ENCODE peak calls at places on chromosomes 11 and 22, in ten cellular contexts. One of them, this sample, is unnamed.

GRCh38 chr11:93537022-93537421 is 6.2 kb downstream of the SMCO4 start:
- DNase-seq in fibroblast of lung: no peak
- DNase-seq in H9: no peak
- DNase-seq in ureter: no peak
- DNase-seq in activated naive CD4-positive, alpha-beta T cell treated with anti-CD3 and anti-CD28 coated beads for 36 hours: no peak
- DNase-seq in Calu3: no peak
- DNase-seq in lung: no peak
- DNase-seq in A172: no peak
- DNase-seq in cardiac fibroblast: no peak
- DNase-seq in erythroblast: no peak
- DNase-seq in this sample: no peak

GRCh38 chr22:49914256-49914655 is 4.0 kb downstream of the ALG12 start:
- DNase-seq in fibroblast of lung: no peak
- DNase-seq in H9: no peak
- DNase-seq in ureter: no peak
- DNase-seq in activated naive CD4-positive, alpha-beta T cell treated with anti-CD3 and anti-CD28 coated beads for 36 hours: no peak
- DNase-seq in Calu3: no peak
- DNase-seq in lung: no peak
- DNase-seq in A172: no peak
- DNase-seq in cardiac fibroblast: no peak
- DNase-seq in erythroblast: no peak
- DNase-seq in this sample: no peak

GRCh38 chr11:2361565-2361964 is 15.5 kb upstream of the CD81 start:
- DNase-seq in fibroblast of lung: no peak
- DNase-seq in H9: no peak
- DNase-seq in ureter: no peak
- DNase-seq in activated naive CD4-positive, alpha-beta T cell treated with anti-CD3 and anti-CD28 coated beads for 36 hours: no peak
- DNase-seq in Calu3: no peak
- DNase-seq in lung: no peak
- DNase-seq in A172: no peak
- DNase-seq in cardiac fibroblast: no peak
- DNase-seq in erythroblast: no peak
- DNase-seq in this sample: no peak

GRCh38 chr22:21802056-21802455 is 65.4 kb downstream of the MAPK1 start:
- DNase-seq in fibroblast of lung: no peak
- DNase-seq in H9: no peak
- DNase-seq in ureter: no peak
- DNase-seq in activated naive CD4-positive, alpha-beta T cell treated with anti-CD3 and anti-CD28 coated beads for 36 hours: no peak
- DNase-seq in Calu3: no peak
- DNase-seq in lung: no peak
- DNase-seq in A172: no peak
- DNase-seq in cardiac fibroblast: peak
- DNase-seq in erythroblast: no peak
- DNase-seq in this sample: no peak

GRCh38 chr22:19974233-19974861 is 32.7 kb upstream of the TXNRD2 start:
- DNase-seq in fibroblast of lung: peak
- DNase-seq in H9: peak
- DNase-seq in ureter: no peak
- DNase-seq in activated naive CD4-positive, alpha-beta T cell treated with anti-CD3 and anti-CD28 coated beads for 36 hours: no peak
- DNase-seq in Calu3: peak
- DNase-seq in lung: peak
- DNase-seq in A172: peak
- DNase-seq in cardiac fibroblast: peak
- DNase-seq in erythroblast: peak
- DNase-seq in this sample: peak

GRCh38 chr22:26462971-26463661 is 20.5 kb downstream of the HPS4 start:
- DNase-seq in fibroblast of lung: no peak
- DNase-seq in H9: no peak
- DNase-seq in ureter: no peak
- DNase-seq in activated naive CD4-positive, alpha-beta T cell treated with anti-CD3 and anti-CD28 coated beads for 36 hours: no peak
- DNase-seq in Calu3: no peak
- DNase-seq in lung: no peak
- DNase-seq in A172: no peak
- DNase-seq in cardiac fibroblast: no peak
- DNase-seq in erythroblast: no peak
- DNase-seq in this sample: peak

GRCh38 chr22:36029406-36029755 is 757 bp upstream of the RBFOX2 start:
- DNase-seq in fibroblast of lung: no peak
- DNase-seq in H9: no peak
- DNase-seq in ureter: no peak
- DNase-seq in activated naive CD4-positive, alpha-beta T cell treated with anti-CD3 and anti-CD28 coated beads for 36 hours: no peak
- DNase-seq in Calu3: no peak
- DNase-seq in lung: no peak
- DNase-seq in A172: no peak
- DNase-seq in cardiac fibroblast: no peak
- DNase-seq in erythroblast: no peak
- DNase-seq in this sample: no peak

GRCh38 chr11:6404341-6405038 is 14.2 kb downstream of the SMPD1 start:
- DNase-seq in fibroblast of lung: no peak
- DNase-seq in H9: no peak
- DNase-seq in ureter: no peak
- DNase-seq in activated naive CD4-positive, alpha-beta T cell treated with anti-CD3 and anti-CD28 coated beads for 36 hours: peak
- DNase-seq in Calu3: no peak
- DNase-seq in lung: no peak
- DNase-seq in A172: no peak
- DNase-seq in cardiac fibroblast: peak
- DNase-seq in erythroblast: no peak
- DNase-seq in this sample: peak

GRCh38 chr11:59062602-59063529 is 23.2 kb upstream of the GLYATL1B start:
- DNase-seq in fibroblast of lung: no peak
- DNase-seq in H9: peak
- DNase-seq in ureter: no peak
- DNase-seq in activated naive CD4-positive, alpha-beta T cell treated with anti-CD3 and anti-CD28 coated beads for 36 hours: no peak
- DNase-seq in Calu3: no peak
- DNase-seq in lung: no peak
- DNase-seq in A172: no peak
- DNase-seq in cardiac fibroblast: peak
- DNase-seq in erythroblast: no peak
- DNase-seq in this sample: peak

GRCh38 chr11:108985611-108986279 is 320.9 kb downstream of the DDX10 start:
- DNase-seq in fibroblast of lung: peak
- DNase-seq in H9: no peak
- DNase-seq in ureter: no peak
- DNase-seq in activated naive CD4-positive, alpha-beta T cell treated with anti-CD3 and anti-CD28 coated beads for 36 hours: no peak
- DNase-seq in Calu3: no peak
- DNase-seq in lung: no peak
- DNase-seq in A172: peak
- DNase-seq in cardiac fibroblast: peak
- DNase-seq in erythroblast: no peak
- DNase-seq in this sample: peak

GRCh38 chr22:41501209-41501608 is 32.3 kb downstream of the ACO2 start:
- DNase-seq in fibroblast of lung: peak
- DNase-seq in H9: no peak
- DNase-seq in ureter: no peak
- DNase-seq in activated naive CD4-positive, alpha-beta T cell treated with anti-CD3 and anti-CD28 coated beads for 36 hours: peak
- DNase-seq in Calu3: no peak
- DNase-seq in lung: no peak
- DNase-seq in A172: no peak
- DNase-seq in cardiac fibroblast: no peak
- DNase-seq in erythroblast: peak
- DNase-seq in this sample: no peak

GRCh38 chr22:48438096-48438495 is 1389.6 kb downstream of the BRD1 start:
- DNase-seq in fibroblast of lung: no peak
- DNase-seq in H9: no peak
- DNase-seq in ureter: no peak
- DNase-seq in activated naive CD4-positive, alpha-beta T cell treated with anti-CD3 and anti-CD28 coated beads for 36 hours: no peak
- DNase-seq in Calu3: no peak
- DNase-seq in lung: no peak
- DNase-seq in A172: no peak
- DNase-seq in cardiac fibroblast: no peak
- DNase-seq in erythroblast: no peak
- DNase-seq in this sample: no peak

GRCh38 chr11:33912405-33913361 is 20.8 kb upstream of the LMO2 start:
- DNase-seq in fibroblast of lung: peak
- DNase-seq in H9: no peak
- DNase-seq in ureter: no peak
- DNase-seq in activated naive CD4-positive, alpha-beta T cell treated with anti-CD3 and anti-CD28 coated beads for 36 hours: no peak
- DNase-seq in Calu3: no peak
- DNase-seq in lung: no peak
- DNase-seq in A172: peak
- DNase-seq in cardiac fibroblast: peak
- DNase-seq in erythroblast: peak
- DNase-seq in this sample: peak

GRCh38 chr11:61533401-61533800 is 24.9 kb downstream of the LRRC10B start:
- DNase-seq in fibroblast of lung: no peak
- DNase-seq in H9: no peak
- DNase-seq in ureter: no peak
- DNase-seq in activated naive CD4-positive, alpha-beta T cell treated with anti-CD3 and anti-CD28 coated beads for 36 hours: no peak
- DNase-seq in Calu3: no peak
- DNase-seq in lung: no peak
- DNase-seq in A172: no peak
- DNase-seq in cardiac fibroblast: no peak
- DNase-seq in erythroblast: no peak
- DNase-seq in this sample: no peak

GRCh38 chr11:44556735-44557409 is 8.6 kb upstream of the CD82 start:
- DNase-seq in fibroblast of lung: peak
- DNase-seq in H9: peak
- DNase-seq in ureter: peak
- DNase-seq in activated naive CD4-positive, alpha-beta T cell treated with anti-CD3 and anti-CD28 coated beads for 36 hours: peak
- DNase-seq in Calu3: peak
- DNase-seq in lung: peak
- DNase-seq in A172: peak
- DNase-seq in cardiac fibroblast: peak
- DNase-seq in erythroblast: peak
- DNase-seq in this sample: no peak

This sample was measured in astrocyte.